ENCODE peak calls at places on chromosomes 7 and 10, in five cellular contexts. Y, C, V, T and K are unnamed samples.

GRCh38 chr7:121269798-121270197 is 59.0 kb upstream of the WNT16 start:
- DNase-seq in Y (no peak), C (no peak), V (no peak), T (no peak), K (no peak)

GRCh38 chr7:33806284-33807157 is 98.8 kb upstream of the BMPER start:
- DNase-seq in Y (no peak), C (no peak), V (no peak), T (no peak), K (no peak)

GRCh38 chr10:91340613-91341362 is 69.4 kb upstream of the HECTD2 start:
- DNase-seq in Y (peak; percentile 33), C (peak; percentile 52), V (no peak), T (no peak), K (peak; percentile 87)

GRCh38 chr7:81715984-81716588 is 53.8 kb downstream of the HGF start:
- DNase-seq in Y (peak; percentile 31), C (peak; percentile 54), V (no peak), T (no peak), K (peak; percentile 23)

GRCh38 chr7:87075671-87076404 is 16.4 kb upstream of the ELAPOR2 start:
- DNase-seq in Y (no peak), C (no peak), V (no peak), T (no peak), K (no peak)

GRCh38 chr7:151062111-151062398 is 2.7 kb downstream of the SLC4A2 start:
- DNase-seq in Y (no peak), C (no peak), V (no peak), T (no peak), K (no peak)

GRCh38 chr7:45061352-45061751 is 27.4 kb downstream of the NACAD start:
- DNase-seq in Y (no peak), C (no peak), V (no peak), T (no peak), K (no peak)

GRCh38 chr7:45979275-45980180 is 58.5 kb upstream of the IGFBP3 start:
- DNase-seq in Y (no peak), C (no peak), V (no peak), T (no peak), K (no peak)